ENCODE peak calls at places on chromosomes 3 and 15, in nine cellular contexts. P, K, R, E, I, Z, B, L and O are unnamed samples.

GRCh38 chr3:43867673-43868072 is 176.9 kb downstream of the ABHD5 start:
- DNase-seq in B (no peak), E (peak; percentile 41), I (peak; percentile 97), K (no peak), P (no peak), R (peak; percentile 23), L (no peak), Z (no peak), O (no peak)

GRCh38 chr15:28185148-28185895 is 86.2 kb upstream of the OCA2 start:
- DNase-seq in R (no peak), K (no peak), Z (no peak), E (no peak), B (no peak), I (no peak), P (no peak), L (no peak), O (no peak)

GRCh38 chr15:73804421-73804820 is 51.3 kb upstream of the INSYN1 start:
- DNase-seq in Z (no peak), L (no peak), R (no peak), I (no peak), E (no peak), K (no peak), P (no peak), B (no peak), O (no peak)

GRCh38 chr3:187183210-187183862 is 13.9 kb upstream of the RTP1 start:
- DNase-seq in Z (no peak), L (no peak), P (no peak), I (peak; percentile 94), K (no peak), B (no peak), R (no peak), E (no peak), O (no peak)

GRCh38 chr15:52185151-52185561 is 6.0 kb downstream of the GNB5 start:
- DNase-seq in R (no peak), Z (no peak), B (no peak), P (no peak), L (no peak), E (no peak), K (no peak), I (no peak), O (no peak)

GRCh38 chr15:90750186-90750585 is 33.0 kb downstream of the BLM start:
- DNase-seq in I (no peak), R (no peak), L (no peak), E (no peak), K (no peak), B (no peak), Z (no peak), P (no peak), O (no peak)

GRCh38 chr3:151925876-151926275 is 52.4 kb downstream of the SUCNR1 start:
- DNase-seq in E (peak; percentile 78), L (no peak), I (peak; percentile 83), P (no peak), Z (no peak), B (no peak), K (no peak), R (peak; percentile 89), O (no peak)

GRCh38 chr3:50479523-50479922 is 23.9 kb downstream of the CACNA2D2 start:
- DNase-seq in L (no peak), Z (no peak), P (no peak), B (no peak), R (no peak), K (no peak), E (no peak), I (no peak), O (no peak)

GRCh38 chr3:71525376-71525775 is 58.2 kb downstream of the FOXP1 start:
- DNase-seq in L (no peak), E (no peak), B (no peak), K (no peak), I (no peak), Z (no peak), R (no peak), P (no peak), O (no peak)

GRCh38 chr3:19994796-19995195 is 17.3 kb downstream of the PP2D1 start:
- DNase-seq in K (no peak), E (no peak), Z (no peak), R (no peak), L (no peak), P (no peak), I (peak; percentile 18), B (no peak), O (no peak)

GRCh38 chr3:171334465-171334811 is 125.8 kb downstream of the TNIK start:
- DNase-seq in I (no peak), B (no peak), K (no peak), R (no peak), Z (no peak), L (no peak), E (no peak), P (no peak), O (no peak)

GRCh38 chr3:54731697-54732445 is 196.0 kb downstream of the LRTM1 start:
- DNase-seq in P (no peak), L (no peak), Z (no peak), B (no peak), R (no peak), I (peak; percentile 13), K (no peak), E (peak; percentile 10), O (no peak)

GRCh38 chr3:54733615-54734014 is 194.2 kb downstream of the LRTM1 start:
- DNase-seq in Z (no peak), P (no peak), B (no peak), L (no peak), I (no peak), R (no peak), K (no peak), E (no peak), O (no peak)

DNA sequence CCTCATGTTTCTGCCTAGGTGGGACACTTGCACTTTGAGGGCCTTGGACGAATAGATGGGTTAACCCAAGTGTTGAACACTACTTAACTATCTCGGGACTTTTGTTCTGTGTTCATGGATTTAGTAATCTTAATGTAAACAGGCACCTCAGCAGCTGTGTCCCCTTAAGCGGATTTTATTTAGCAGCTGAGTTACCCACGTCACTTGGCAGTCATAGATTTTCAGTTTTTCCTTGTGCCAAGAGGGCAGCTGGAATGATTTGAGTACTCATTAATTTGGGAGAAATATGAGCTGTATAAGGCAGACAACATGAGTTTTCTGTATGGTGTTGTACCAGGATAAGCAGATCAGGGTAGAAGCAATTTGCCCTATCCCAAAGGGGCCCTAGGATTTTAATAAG is 194.8 kb downstream of the LRTM1 start:
- DNase-seq in K (no peak), E (no peak), P (no peak), R (no peak), I (no peak), Z (no peak), L (no peak), B (no peak), O (no peak)
- TF ChIP-seq CTCF in K (no peak), E (no peak), P (no peak), R (no peak), I (no peak), Z (no peak), L (no peak), B (no peak), O (no peak)

GRCh38 chr3:128369106-128369708 is 97.5 kb downstream of the DNAJB8 start:
- DNase-seq in B (no peak), P (no peak), K (no peak), Z (no peak), I (no peak), R (no peak), E (no peak), L (no peak), O (no peak)

GRCh38 chr3:128372281-128372680 is 94.4 kb downstream of the DNAJB8 start:
- DNase-seq in L (no peak), Z (no peak), K (no peak), B (peak; percentile 54), R (no peak), P (no peak), I (no peak), E (no peak), O (peak; percentile 71)

GRCh38 chr3:128367726-128368125 is 99.0 kb downstream of the DNAJB8 start:
- DNase-seq in I (peak; percentile 34), Z (no peak), E (no peak), L (no peak), P (no peak), K (no peak), B (no peak), R (no peak), O (no peak)

GRCh38 chr3:128368626-128369025 is 98.1 kb downstream of the DNAJB8 start:
- DNase-seq in E (no peak), I (no peak), B (no peak), P (no peak), L (no peak), K (no peak), Z (no peak), R (no peak), O (no peak)

DNA sequence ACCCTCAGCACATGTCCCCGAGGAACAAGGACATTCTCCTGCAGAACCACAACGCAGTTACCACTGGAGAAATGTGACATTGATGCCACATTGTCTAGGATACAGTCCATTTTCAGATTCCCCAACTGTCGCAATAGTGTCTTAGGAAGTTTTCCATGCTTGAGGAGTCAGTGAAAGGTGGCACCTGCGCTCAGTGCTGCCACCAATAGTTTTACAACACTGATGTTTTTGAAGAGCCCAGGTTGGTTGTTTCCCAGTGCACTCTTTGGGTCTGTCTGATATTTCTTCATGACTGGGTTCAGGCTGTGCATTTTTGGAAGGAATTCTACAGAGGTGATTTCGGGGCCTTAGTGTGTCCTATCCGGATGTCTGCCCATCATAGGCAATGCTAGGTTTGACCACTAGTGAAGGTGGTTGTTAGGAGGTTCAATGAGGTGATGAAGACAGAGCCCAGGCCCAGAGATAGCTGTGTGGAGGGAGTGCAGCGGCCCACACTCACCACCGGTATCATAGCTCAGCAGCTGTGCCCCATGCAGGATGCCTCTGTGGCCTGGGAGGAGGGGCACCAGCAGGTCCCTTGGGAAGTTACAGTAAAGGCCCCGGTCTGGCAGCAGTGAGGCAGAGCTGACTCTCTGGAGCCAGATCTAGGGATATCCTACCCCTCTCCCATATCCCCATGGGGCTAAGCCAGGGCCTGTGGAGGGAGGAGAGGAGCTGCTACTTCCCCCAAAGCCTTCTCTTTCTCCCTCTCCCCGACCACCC is 96.6 kb downstream of the DNAJB8 start:
- DNase-seq in K (no peak), I (no peak), P (no peak), Z (no peak), R (no peak), E (no peak), L (no peak), B (no peak), O (no peak)
- TF ChIP-seq CTCF in K (no peak), I (no peak), P (no peak), Z (no peak), R (peak; percentile 20), E (no peak), L (no peak), B (peak; percentile 3), O (peak; percentile 6)

DNA sequence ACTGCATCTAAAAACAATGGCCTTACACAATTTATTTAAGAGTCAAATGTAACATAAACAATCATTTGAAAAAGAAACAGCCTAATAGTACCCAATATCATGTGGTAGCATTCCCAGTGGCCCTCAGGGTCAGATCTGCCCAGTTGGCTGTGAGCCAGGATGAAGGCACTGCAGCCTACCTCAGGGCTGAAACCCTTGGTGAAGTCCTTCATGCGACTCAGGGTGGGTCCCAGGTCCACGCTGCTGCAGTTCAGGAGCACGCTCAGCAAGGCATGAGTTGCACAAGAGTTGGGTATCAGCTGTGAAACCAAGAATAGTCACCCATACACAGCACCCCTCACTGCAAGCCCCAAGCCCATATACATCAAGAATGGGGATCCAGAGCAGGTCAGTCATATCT is 37.1 kb downstream of the SEMA3G start:
- DNase-seq in B (no peak), P (no peak), L (peak; percentile 55), Z (no peak), R (no peak), E (no peak), K (no peak), I (no peak), O (no peak)
- TF ChIP-seq CTCF in B (no peak), P (no peak), L (no peak), Z (no peak), R (no peak), E (no peak), K (no peak), I (no peak), O (no peak)

GRCh38 chr3:28951773-28952556 is 328.9 kb upstream of the RBMS3 start:
- DNase-seq in L (no peak), Z (no peak), R (no peak), K (no peak), I (no peak), E (no peak), B (no peak), P (no peak), O (no peak)
- TF ChIP-seq CTCF in L (no peak), Z (no peak), R (no peak), K (no peak), I (no peak), E (no peak), B (no peak), P (peak; percentile 41), O (no peak)